ENCODE peak calls at places on chromosomes 12 and 14, in ten cellular contexts. K is AG20443; O is NCI-H1694; J is activated CD4-positive, CD25-positive, alpha-beta regulatory T cell; P is neuronal stem cell; H is left ventricle myocardium inferior; B is Caki2; Z is activated CD4-positive, alpha-beta T cell treated with anti-CD3 and anti-CD28 coated beads, Interleukin-2, amount 10 ng/mL, durations not matched to agents 7 days and 5 days; R is lower leg skin; Y is GM06990. W is an unnamed sample.

GRCh38 chr14:49926803-49927202 is 33.9 kb downstream of the ARF6 start:
- DNase-seq in K (no peak), O (no peak), J (no peak), P (no peak), H (no peak), B (no peak), Z (no peak), R (no peak), Y (no peak), W (no peak)

GRCh38 chr12:11638271-11638916 is 11.1 kb upstream of the ETV6 start:
- DNase-seq in K (peak), O (no peak), J (no peak), P (no peak), H (no peak), B (no peak), Z (no peak), R (no peak), Y (no peak), W (no peak)

GRCh38 chr12:122789637-122790036 is 15.3 kb downstream of the CCDC62 start:
- DNase-seq in K (no peak), O (no peak), J (no peak), P (no peak), H (no peak), B (no peak), Z (no peak), R (no peak), Y (no peak), W (no peak)

GRCh38 chr12:131142891-131143637 is 189.4 kb downstream of the ADGRD1 start:
- DNase-seq in K (no peak), O (no peak), J (no peak), P (no peak), H (no peak), B (no peak), Z (no peak), R (no peak), Y (no peak), W (no peak)

GRCh38 chr12:12954361-12954760 is 2.4 kb upstream of the GPRC5D start:
- DNase-seq in K (peak), O (no peak), J (no peak), P (no peak), H (no peak), B (no peak), Z (no peak), R (no peak), Y (no peak), W (no peak)

GRCh38 chr12:104282109-104282508 is 21.4 kb upstream of the EID3 start:
- DNase-seq in K (no peak), O (no peak), J (no peak), P (no peak), H (no peak), B (no peak), Z (no peak), R (no peak), Y (no peak), W (no peak)

GRCh38 chr12:57241556-57242310 is 9.3 kb downstream of the STAC3 start:
- DNase-seq in K (no peak), O (peak), J (no peak), P (no peak), H (no peak), B (no peak), Z (no peak), R (no peak), Y (no peak), W (peak)

GRCh38 chr14:32426596-32427408 is 97.7 kb downstream of the AKAP6 start:
- DNase-seq in K (no peak), O (no peak), J (no peak), P (no peak), H (no peak), B (no peak), Z (no peak), R (no peak), Y (no peak), W (no peak)

GRCh38 chr14:51978566-51979398 is 10.6 kb upstream of the RTRAF start:
- DNase-seq in K (peak), O (peak), J (peak), P (peak), H (peak), B (peak), Z (peak), R (peak), Y (no peak), W (peak)

GRCh38 chr14:90513151-90514014 is 116.6 kb downstream of the CALM1 start:
- DNase-seq in K (no peak), O (peak), J (no peak), P (no peak), H (peak), B (no peak), Z (no peak), R (no peak), Y (no peak), W (no peak)

GRCh38 chr12:132375747-132376463 is 46.5 kb upstream of the GALNT9 start:
- DNase-seq in K (no peak), O (no peak), J (no peak), P (no peak), H (peak), B (no peak), Z (no peak), R (no peak), Y (no peak), W (no peak)

GRCh38 chr14:35349966-35350365 is 54.6 kb downstream of the NFKBIA start:
- DNase-seq in K (no peak), O (no peak), J (no peak), P (no peak), H (no peak), B (no peak), Z (no peak), R (no peak), Y (no peak), W (no peak)

GRCh38 chr12:64097346-64098105 is 124.6 kb downstream of the KICS2 start:
- DNase-seq in K (no peak), O (no peak), J (no peak), P (no peak), H (no peak), B (no peak), Z (no peak), R (no peak), Y (no peak), W (no peak)

GRCh38 chr14:63223596-63223995 is 19.4 kb downstream of the RHOJ start:
- DNase-seq in K (no peak), O (no peak), J (no peak), P (no peak), H (no peak), B (no peak), Z (no peak), R (no peak), Y (no peak), W (no peak)

GRCh38 chr14:76975865-76976622 is 52.5 kb downstream of the IRF2BPL start:
- DNase-seq in K (no peak), O (no peak), J (no peak), P (no peak), H (no peak), B (no peak), Z (no peak), R (no peak), Y (no peak), W (no peak)

GRCh38 chr14:65850429-65851145 is 438.1 kb downstream of the FUT8 start:
- DNase-seq in K (no peak), O (peak), J (peak), P (no peak), H (no peak), B (no peak), Z (peak), R (no peak), Y (no peak), W (no peak)

GRCh38 chr14:99946652-99947489 is 118.4 kb upstream of the EVL start:
- DNase-seq in K (peak), O (peak), J (peak), P (peak), H (no peak), B (peak), Z (peak), R (no peak), Y (peak), W (peak)

GRCh38 chr14:92540472-92541048 is 27.0 kb downstream of the RIN3 start:
- DNase-seq in K (peak), O (peak), J (no peak), P (no peak), H (peak), B (peak), Z (no peak), R (peak), Y (no peak), W (no peak)

GRCh38 chr14:81087230-81087629 is 131.8 kb downstream of the TSHR start:
- DNase-seq in K (no peak), O (no peak), J (no peak), P (no peak), H (no peak), B (no peak), Z (no peak), R (no peak), Y (no peak), W (no peak)

GRCh38 chr12:112555621-112556233 is 137.0 kb downstream of the PTPN11 start:
- DNase-seq in K (no peak), O (no peak), J (no peak), P (no peak), H (no peak), B (no peak), Z (no peak), R (no peak), Y (no peak), W (no peak)

GRCh38 chr12:1769809-1770494 is 50.4 kb upstream of the LRTM2 start:
- DNase-seq in K (no peak), O (no peak), J (no peak), P (no peak), H (no peak), B (no peak), Z (no peak), R (no peak), Y (no peak), W (no peak)

GRCh38 chr12:41724216-41724615 is 420.5 kb downstream of the GXYLT1 start:
- DNase-seq in K (no peak), O (no peak), J (no peak), P (no peak), H (no peak), B (no peak), Z (no peak), R (no peak), Y (no peak), W (no peak)

GRCh38 chr12:5710260-5710878 is 234.7 kb downstream of the ANO2 start:
- DNase-seq in K (no peak), O (no peak), J (no peak), P (no peak), H (no peak), B (no peak), Z (no peak), R (no peak), Y (no peak), W (no peak)

GRCh38 chr14:63952053-63952932 is 99.5 kb downstream of the SYNE2 start:
- DNase-seq in K (no peak), O (no peak), J (no peak), P (no peak), H (peak), B (no peak), Z (no peak), R (no peak), Y (no peak), W (no peak)

GRCh38 chr12:119780786-119781434 is 96.2 kb downstream of the CIT start:
- DNase-seq in K (peak), O (peak), J (no peak), P (peak), H (no peak), B (peak), Z (no peak), R (peak), Y (no peak), W (peak)

GRCh38 chr12:43370299-43370698 is 181.7 kb downstream of the ADAMTS20 start:
- DNase-seq in K (no peak), O (no peak), J (no peak), P (no peak), H (no peak), B (peak), Z (no peak), R (no peak), Y (no peak), W (no peak)

GRCh38 chr14:79740043-79740442 is 471.3 kb downstream of the DIO2 start:
- DNase-seq in K (no peak), O (no peak), J (no peak), P (peak), H (no peak), B (no peak), Z (no peak), R (no peak), Y (no peak), W (no peak)

GRCh38 chr14:104685216-104685997 is 4.0 kb upstream of the INF2 start:
- DNase-seq in K (no peak), O (no peak), J (no peak), P (no peak), H (no peak), B (peak), Z (no peak), R (no peak), Y (no peak), W (no peak)

GRCh38 chr12:14995583-14996425 is 23.0 kb downstream of the PDE6H start:
- DNase-seq in K (peak), O (peak), J (no peak), P (peak), H (no peak), B (peak), Z (no peak), R (no peak), Y (peak), W (no peak)

GRCh38 chr12:55908726-55909512 is 18.8 kb downstream of the PYM1 start:
- DNase-seq in K (peak), O (no peak), J (no peak), P (no peak), H (no peak), B (no peak), Z (no peak), R (no peak), Y (no peak), W (no peak)

GRCh38 chr12:48177985-48178384 is 5.5 kb upstream of the CCDC184 start:
- DNase-seq in K (no peak), O (no peak), J (no peak), P (no peak), H (no peak), B (no peak), Z (no peak), R (no peak), Y (no peak), W (no peak)

GRCh38 chr14:22040781-22041125 is 367.1 kb upstream of the OR4E1 start:
- DNase-seq in K (no peak), O (no peak), J (no peak), P (no peak), H (no peak), B (no peak), Z (no peak), R (no peak), Y (no peak), W (no peak)

GRCh38 chr12:49565119-49565955 is 2.6 kb downstream of the MCRS1 start:
- DNase-seq in K (no peak), O (no peak), J (no peak), P (no peak), H (peak), B (no peak), Z (no peak), R (no peak), Y (no peak), W (no peak)

GRCh38 chr14:93086441-93087055 is 29.2 kb downstream of the ITPK1 start:
- DNase-seq in K (no peak), O (no peak), J (no peak), P (no peak), H (peak), B (no peak), Z (no peak), R (no peak), Y (peak), W (no peak)

GRCh38 chr12:31518680-31519227 is 72.2 kb downstream of the DENND5B start:
- DNase-seq in K (peak), O (peak), J (no peak), P (peak), H (no peak), B (peak), Z (no peak), R (no peak), Y (no peak), W (no peak)

GRCh38 chr12:47903927-47904646 is 707 bp downstream of the VDR start:
- DNase-seq in K (peak), O (no peak), J (peak), P (no peak), H (peak), B (peak), Z (peak), R (peak), Y (no peak), W (no peak)

W was measured in D721Med.